ENCODE peak calls at places on chromosomes 11 and 22, in four cellular contexts. One of them, this sample, is unnamed.

GRCh38 chr22:25898707-25899365 is 156.8 kb downstream of the MYO18B start:
- DNase-seq in coronary artery: no peak
- DNase-seq in BE2C: no peak
- DNase-seq in pancreas: no peak
- DNase-seq in this sample: no peak

GRCh38 chr11:19237813-19238212 is 2.9 kb downstream of the E2F8 start:
- DNase-seq in coronary artery: no peak
- DNase-seq in BE2C: no peak
- DNase-seq in pancreas: no peak
- DNase-seq in this sample: no peak

GRCh38 chr11:130649749-130650275 is 201.4 kb downstream of the ADAMTS15 start:
- DNase-seq in coronary artery: no peak
- DNase-seq in BE2C: no peak
- DNase-seq in pancreas: no peak
- DNase-seq in this sample: no peak

GRCh38 chr22:27641049-27641790 is 160.3 kb downstream of the MN1 start:
- DNase-seq in coronary artery: no peak
- DNase-seq in BE2C: no peak
- DNase-seq in pancreas: no peak
- DNase-seq in this sample: no peak

GRCh38 chr11:47099918-47100315 is 76.8 kb downstream of the ARFGAP2 start:
- DNase-seq in coronary artery: no peak
- DNase-seq in BE2C: no peak
- DNase-seq in pancreas: no peak
- DNase-seq in this sample: no peak

GRCh38 chr11:112249871-112250590 is 10.6 kb downstream of the PLET1 start:
- DNase-seq in coronary artery: no peak
- DNase-seq in BE2C: no peak
- DNase-seq in pancreas: no peak
- DNase-seq in this sample: no peak

GRCh38 chr22:26485013-26485412 is 1.3 kb downstream of the SRRD start:
- DNase-seq in coronary artery: no peak
- DNase-seq in BE2C: no peak
- DNase-seq in pancreas: no peak
- DNase-seq in this sample: no peak

GRCh38 chr11:92735039-92735438 is 234.4 kb upstream of the MTNR1B start:
- DNase-seq in coronary artery: no peak
- DNase-seq in BE2C: no peak
- DNase-seq in pancreas: no peak
- DNase-seq in this sample: no peak

GRCh38 chr11:91998466-91998865 is 226.2 kb upstream of the FAT3 start:
- DNase-seq in coronary artery: no peak
- DNase-seq in BE2C: no peak
- DNase-seq in pancreas: no peak
- DNase-seq in this sample: no peak

GRCh38 chr22:44269117-44269498 is 43.6 kb downstream of the SHISAL1 start:
- DNase-seq in coronary artery: no peak
- DNase-seq in BE2C: no peak
- DNase-seq in pancreas: no peak
- DNase-seq in this sample: no peak

GRCh38 chr11:7046474-7046873 is 26.2 kb downstream of the NLRP14 start:
- DNase-seq in coronary artery: no peak
- DNase-seq in BE2C: no peak
- DNase-seq in pancreas: no peak
- DNase-seq in this sample: no peak

GRCh38 chr11:20672575-20672974 is 3.2 kb downstream of the NELL1 start:
- DNase-seq in coronary artery: no peak
- DNase-seq in BE2C: no peak
- DNase-seq in pancreas: no peak
- DNase-seq in this sample: no peak
- TF ChIP-seq CTCF in coronary artery: no peak
- TF ChIP-seq CTCF in BE2C: peak
- TF ChIP-seq CTCF in pancreas: peak
- TF ChIP-seq CTCF in this sample: no peak

GRCh38 chr11:65539401-65540289 is 14.8 kb downstream of the SCYL1 start:
- DNase-seq in coronary artery: peak
- DNase-seq in BE2C: no peak
- DNase-seq in pancreas: peak
- DNase-seq in this sample: no peak
- TF ChIP-seq CTCF in coronary artery: peak
- TF ChIP-seq CTCF in BE2C: no peak
- TF ChIP-seq CTCF in pancreas: peak
- TF ChIP-seq CTCF in this sample: no peak

GRCh38 chr11:9314291-9315077 is at the start of gene TMEM41B:
- DNase-seq in coronary artery: peak
- DNase-seq in BE2C: peak
- DNase-seq in pancreas: peak
- DNase-seq in this sample: peak
- TF ChIP-seq CTCF in coronary artery: no peak
- TF ChIP-seq CTCF in BE2C: no peak
- TF ChIP-seq CTCF in pancreas: no peak
- TF ChIP-seq CTCF in this sample: no peak

GRCh38 chr11:86955111-86955673 is at the start of gene FZD4:
- DNase-seq in coronary artery: peak
- DNase-seq in BE2C: peak
- DNase-seq in pancreas: peak
- DNase-seq in this sample: peak
- TF ChIP-seq CTCF in coronary artery: no peak
- TF ChIP-seq CTCF in BE2C: no peak
- TF ChIP-seq CTCF in pancreas: no peak
- TF ChIP-seq CTCF in this sample: no peak

GRCh38 chr11:60169264-60169915 is 13.5 kb downstream of the MS4A6A start:
- DNase-seq in coronary artery: no peak
- DNase-seq in BE2C: no peak
- DNase-seq in pancreas: peak
- DNase-seq in this sample: no peak
- TF ChIP-seq CTCF in coronary artery: no peak
- TF ChIP-seq CTCF in BE2C: peak
- TF ChIP-seq CTCF in pancreas: no peak
- TF ChIP-seq CTCF in this sample: peak

DNA sequence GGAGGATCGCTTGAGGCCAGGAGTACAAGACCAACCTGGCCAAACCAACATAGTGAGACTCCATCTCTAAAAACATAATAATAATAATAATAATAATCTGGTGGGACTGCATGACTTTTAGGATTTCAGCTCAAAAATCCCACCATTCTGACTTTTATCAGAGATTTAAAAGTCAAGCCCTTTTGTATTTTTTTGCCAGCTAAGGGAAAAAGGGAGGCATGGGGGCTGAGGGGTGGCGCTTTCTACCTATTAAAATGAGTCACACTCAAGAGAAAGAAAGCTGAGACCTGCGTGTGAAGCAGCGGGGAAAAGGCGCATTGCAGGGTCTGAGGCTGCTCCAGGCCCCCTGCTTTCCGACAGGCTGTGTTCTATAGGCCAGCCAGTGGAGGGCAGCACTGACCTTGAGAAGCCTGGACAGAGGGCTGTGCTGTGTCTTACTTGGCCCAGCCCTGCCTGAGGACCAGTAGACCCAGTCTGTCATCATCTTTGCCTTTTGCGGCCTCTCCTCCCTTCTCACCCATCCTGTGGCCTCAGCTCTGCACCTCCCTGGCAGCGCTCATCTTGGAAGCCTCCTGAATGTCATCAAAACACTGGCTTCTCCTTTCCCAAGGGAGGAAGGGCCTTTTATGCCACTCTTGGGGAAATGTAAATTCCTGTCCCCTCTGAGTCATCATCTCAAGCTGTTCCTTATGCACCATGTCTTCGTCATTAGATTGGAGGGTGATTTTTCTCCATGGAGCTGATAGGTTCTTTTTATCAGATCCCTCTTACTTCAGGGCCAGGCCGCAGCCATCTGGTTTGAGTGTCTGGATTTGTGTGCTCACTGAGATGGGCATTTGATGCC is 12.7 kb upstream of the MAPK8IP1 start:
- DNase-seq in coronary artery: no peak
- DNase-seq in BE2C: peak
- DNase-seq in pancreas: peak
- DNase-seq in this sample: no peak
- TF ChIP-seq CTCF in coronary artery: peak
- TF ChIP-seq CTCF in BE2C: peak
- TF ChIP-seq CTCF in pancreas: peak
- TF ChIP-seq CTCF in this sample: no peak

GRCh38 chr22:32866953-32867352 is 65.4 kb downstream of the TIMP3 start:
- DNase-seq in coronary artery: no peak
- DNase-seq in BE2C: no peak
- DNase-seq in pancreas: no peak
- DNase-seq in this sample: no peak
- TF ChIP-seq CTCF in coronary artery: no peak
- TF ChIP-seq CTCF in BE2C: no peak
- TF ChIP-seq CTCF in pancreas: no peak
- TF ChIP-seq CTCF in this sample: no peak

DNA sequence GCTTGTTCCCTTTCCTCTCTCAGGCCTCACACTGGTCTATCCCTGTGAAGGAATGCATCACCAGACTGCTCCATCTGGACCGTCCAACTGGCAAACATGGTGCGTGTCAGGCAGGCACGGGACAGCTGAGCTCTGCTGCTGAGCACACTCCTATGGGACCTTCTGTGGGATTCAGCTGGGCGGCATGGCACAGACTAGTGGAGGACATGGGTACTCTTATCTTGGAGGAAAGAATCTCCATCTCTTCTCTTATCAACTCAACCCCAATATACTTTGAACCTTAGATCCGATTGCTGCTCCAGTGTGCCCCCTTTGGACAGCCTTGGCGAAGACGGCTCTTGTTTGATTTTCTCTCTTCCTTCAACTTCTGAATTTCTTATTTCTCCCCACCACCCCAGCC is 593.6 kb downstream of the ETS1 start:
- DNase-seq in coronary artery: no peak
- DNase-seq in BE2C: no peak
- DNase-seq in pancreas: no peak
- DNase-seq in this sample: no peak
- TF ChIP-seq CTCF in coronary artery: no peak
- TF ChIP-seq CTCF in BE2C: no peak
- TF ChIP-seq CTCF in pancreas: no peak
- TF ChIP-seq CTCF in this sample: peak

This sample was measured in mesothelial cell of epicardium.